ENCODE peak calls at places on chromosomes 2 and 18, in five cellular contexts. W is heart left ventricle, E is IMR-90, Y is psoas muscle, C is keratinocyte. S is an unnamed sample.

GRCh38 chr2:54457326-54458023 is 1.3 kb downstream of the SPTBN1 start:
- DNase-seq in E (no peak), Y (peak), W (peak), C (no peak), S (no peak)

GRCh38 chr2:213316001-213316735 is 31.9 kb downstream of the SPAG16 start:
- DNase-seq in C (no peak), Y (no peak), W (no peak), E (peak), S (peak)

GRCh38 chr2:146821836-146822316 is 1023.0 kb upstream of the ACVR2A start:
- DNase-seq in W (no peak), Y (no peak), E (peak), C (no peak), S (peak)

GRCh38 chr2:232365621-232366321 is 12.8 kb upstream of the ALPP start:
- DNase-seq in Y (peak), W (no peak), E (peak), C (no peak), S (peak)

GRCh38 chr2:204722207-204722606 is 176.9 kb downstream of the PARD3B start:
- DNase-seq in W (no peak), C (no peak), E (no peak), Y (no peak), S (no peak)

GRCh38 chr2:232132179-232132578 is 170.7 kb downstream of the DIS3L2 start:
- DNase-seq in Y (no peak), E (no peak), C (no peak), W (no peak), S (no peak)

GRCh38 chr2:25559148-25559547 is 114.2 kb downstream of the DTNB start:
- DNase-seq in Y (no peak), E (no peak), W (no peak), C (no peak), S (no peak)

GRCh38 chr2:240892361-240892760 is 3.6 kb downstream of the MAB21L4 start:
- DNase-seq in E (no peak), C (no peak), Y (peak), W (peak), S (no peak)

GRCh38 chr2:37925063-37925897 is at the start of gene RMDN2:
- DNase-seq in C (peak), W (peak), E (peak), Y (peak), S (peak)

GRCh38 chr2:138019289-138019688 is 55.0 kb downstream of the HNMT start:
- DNase-seq in E (no peak), Y (no peak), W (no peak), C (no peak), S (no peak)

GRCh38 chr2:218805627-218806026 is 23.7 kb downstream of the CYP27A1 start:
- DNase-seq in W (no peak), Y (no peak), E (peak), C (no peak), S (peak)

GRCh38 chr2:151774506-151774905 is 40.2 kb upstream of the NEB start:
- DNase-seq in C (no peak), W (no peak), E (peak), Y (no peak), S (no peak)

GRCh38 chr2:11411768-11412448 is 54.1 kb downstream of the E2F6 start:
- DNase-seq in C (no peak), Y (no peak), E (peak), W (peak), S (peak)

GRCh38 chr18:57587262-57587661 is 760 bp upstream of the FECH start:
- DNase-seq in Y (no peak), C (no peak), W (no peak), E (no peak), S (no peak)

GRCh38 chr2:4782647-4783046 is 909.5 kb upstream of the SOX11 start:
- DNase-seq in W (no peak), E (no peak), Y (no peak), C (no peak), S (no peak)

GRCh38 chr2:23486676-23487075 is 101.7 kb downstream of the KLHL29 start:
- DNase-seq in C (no peak), Y (peak), E (peak), W (peak), S (peak)

GRCh38 chr2:102187191-102188150 is 648 bp downstream of the IL1RL2 start:
- DNase-seq in Y (peak), W (peak), C (no peak), E (peak), S (peak)

GRCh38 chr18:48227206-48227605 is 182.0 kb downstream of the ZBTB7C start:
- DNase-seq in C (no peak), W (no peak), Y (no peak), E (no peak), S (no peak)

GRCh38 chr2:163774862-163775261 is 39.1 kb upstream of the FIGN start:
- DNase-seq in Y (no peak), E (peak), W (no peak), C (no peak), S (peak)

DNA sequence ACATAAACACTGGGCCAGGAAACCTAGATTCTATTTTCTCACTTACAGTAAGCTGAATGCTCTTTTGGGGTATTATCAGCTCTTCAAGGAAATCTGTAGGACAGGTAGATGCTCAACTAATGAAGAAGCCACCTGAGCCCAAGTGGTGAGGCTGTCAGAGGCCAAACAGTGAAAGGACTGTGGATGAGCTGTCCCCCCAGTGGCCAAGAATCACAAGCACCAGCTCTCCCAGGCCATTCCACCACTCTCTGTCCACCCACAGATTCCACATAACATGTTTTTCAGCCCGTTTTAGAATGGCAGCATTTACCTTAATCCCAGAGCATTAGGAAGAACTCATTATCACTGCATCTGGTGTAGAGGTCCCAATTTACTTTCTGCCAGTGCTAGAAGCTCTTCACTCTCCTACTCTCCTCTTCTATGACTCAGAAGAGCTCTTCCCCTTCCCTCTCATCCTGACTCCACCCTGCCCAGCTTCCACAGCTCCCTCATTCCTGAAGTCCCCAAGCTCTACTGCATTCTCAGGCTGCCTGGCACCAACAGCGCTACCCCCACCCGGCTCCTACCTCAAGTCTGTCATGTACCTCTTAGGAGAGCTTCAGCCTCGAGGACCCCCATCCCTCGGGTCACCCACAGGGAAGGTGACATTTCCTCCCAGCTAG is 43.8 kb upstream of the GORASP2 start:
- DNase-seq in E (no peak), Y (no peak), W (no peak), C (peak), S (no peak)
- TF ChIP-seq CTCF in E (no peak), Y (no peak), W (no peak), C (peak), S (peak)

GRCh38 chr2:190809139-190809764 is 71.4 kb upstream of the GLS start:
- DNase-seq in E (no peak), C (no peak), W (no peak), Y (no peak), S (no peak)

GRCh38 chr2:190812506-190813294 is 67.9 kb upstream of the GLS start:
- DNase-seq in C (no peak), Y (no peak), W (no peak), E (peak), S (peak)

GRCh38 chr2:190809876-190810525 is 70.6 kb upstream of the GLS start:
- DNase-seq in C (no peak), W (no peak), Y (no peak), E (no peak), S (no peak)

GRCh38 chr2:190815223-190815622 is 65.4 kb upstream of the GLS start:
- DNase-seq in C (no peak), Y (no peak), E (no peak), W (no peak), S (no peak)

GRCh38 chr2:190810981-190811587 is 69.5 kb upstream of the GLS start:
- DNase-seq in W (no peak), C (no peak), E (no peak), Y (no peak), S (no peak)
- H3K27ac ChIP-seq in W (no peak), C (no peak), E (no peak), Y (no peak), S (no peak)

GRCh38 chr2:236572482-236572881 is 2.9 kb downstream of the ACKR3 start:
- DNase-seq in C (no peak), Y (peak), W (peak), E (no peak), S (no peak)

GRCh38 chr2:236569593-236569973 is at the start of gene ACKR3:
- DNase-seq in Y (peak), W (peak), E (peak), C (peak), S (peak)

GRCh38 chr2:236570081-236570979 is 705 bp downstream of the ACKR3 start:
- DNase-seq in C (no peak), W (no peak), E (no peak), Y (no peak), S (no peak)

GRCh38 chr2:236568922-236569592 is 568 bp upstream of the ACKR3 start:
- DNase-seq in W (no peak), E (no peak), Y (no peak), C (no peak), S (no peak)

GRCh38 chr2:236571161-236571560 is 1.5 kb downstream of the ACKR3 start:
- DNase-seq in Y (no peak), C (no peak), W (no peak), E (no peak), S (no peak)
- H3K4me3 ChIP-seq in Y (peak), C (no peak), W (peak), E (no peak), S (peak)

GRCh38 chr2:64865073-64865830 is 123.9 kb upstream of the SLC1A4 start:
- DNase-seq in E (peak), C (no peak), Y (peak), W (peak), S (peak)
- TF ChIP-seq CTCF in E (peak), C (peak), Y (peak), W (peak), S (peak)

DNA sequence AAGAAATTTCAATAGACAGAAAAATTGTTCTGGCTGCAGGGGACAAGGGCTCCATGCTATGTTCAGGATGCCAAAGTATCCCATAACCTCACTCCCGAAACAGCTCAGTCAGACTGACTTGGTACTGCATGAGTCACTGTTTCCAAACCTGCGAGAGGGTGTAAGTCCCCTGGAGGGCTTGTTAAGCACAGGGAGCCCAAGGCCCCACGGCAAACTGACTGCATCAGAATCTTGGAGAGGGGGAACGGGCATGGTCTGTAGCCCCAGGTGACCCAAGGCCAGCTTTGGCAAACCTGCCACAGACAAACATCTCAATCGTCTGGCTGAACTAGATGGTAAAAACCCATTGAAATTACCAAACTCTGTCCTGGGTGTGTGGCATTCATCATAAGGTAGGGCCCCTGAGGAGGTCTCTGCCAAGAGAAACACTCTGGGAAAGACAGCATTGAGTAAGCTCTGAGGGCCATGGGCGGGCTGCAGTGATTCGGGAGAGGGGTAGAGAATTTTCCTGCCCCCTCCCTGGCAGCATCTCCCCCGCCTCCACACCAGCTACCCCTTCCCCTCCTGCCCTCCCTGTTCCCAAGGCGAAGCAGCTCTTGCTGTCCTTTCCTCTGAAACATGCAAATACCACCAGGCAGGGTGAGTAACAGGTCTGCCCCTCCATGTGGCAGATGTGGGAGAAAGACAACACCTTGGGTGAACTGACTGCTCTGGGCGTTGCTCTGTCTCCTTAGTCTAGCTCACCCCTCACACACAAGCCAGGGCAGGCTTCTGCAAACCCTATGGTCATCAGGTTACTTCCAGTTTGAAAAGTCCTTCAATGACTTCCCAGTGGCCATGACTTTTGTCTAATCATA is 274.7 kb upstream of the SIX2 start:
- DNase-seq in W (no peak), C (peak), Y (no peak), E (peak), S (peak)
- H3K27ac ChIP-seq in W (no peak), C (no peak), Y (no peak), E (no peak), S (peak)

DNA sequence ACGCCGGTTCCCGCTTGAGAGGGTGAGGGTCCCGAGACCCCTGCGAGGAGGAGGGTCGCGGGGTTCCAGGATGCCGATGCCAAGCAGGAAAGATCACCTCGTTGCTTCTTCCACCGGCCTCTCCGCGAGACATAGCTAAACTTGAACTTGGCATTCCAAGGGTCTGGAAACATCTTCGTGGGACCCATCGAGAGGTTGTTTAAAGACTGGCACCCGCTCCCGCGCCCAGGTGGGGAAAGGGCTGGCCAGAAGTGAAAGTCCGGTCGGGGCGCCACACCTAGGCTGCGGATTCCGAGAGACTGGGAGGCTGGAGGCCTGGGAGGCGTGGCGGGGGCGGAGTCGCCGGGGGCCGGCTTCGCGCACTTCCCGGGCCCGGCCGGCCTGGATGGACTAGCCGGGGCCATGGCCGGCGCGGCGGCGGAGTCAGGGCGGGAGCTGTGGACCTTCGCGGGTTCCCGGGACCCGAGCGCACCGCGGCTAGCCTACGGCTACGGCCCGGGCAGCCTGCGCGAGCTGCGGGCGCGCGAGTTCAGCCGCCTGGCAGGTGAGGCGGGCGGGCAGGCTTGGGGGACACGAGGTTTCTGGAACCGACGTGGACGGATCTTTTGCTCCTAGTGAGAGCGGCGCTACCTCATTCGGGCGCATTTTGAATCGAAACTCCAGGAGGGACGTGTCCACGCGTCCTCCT is at the start of gene MOCOS:
- DNase-seq in E (peak), W (peak), Y (peak), C (no peak), S (peak)
- H3K4me3 ChIP-seq in E (peak), W (peak), Y (peak), C (peak), S (peak)

DNA sequence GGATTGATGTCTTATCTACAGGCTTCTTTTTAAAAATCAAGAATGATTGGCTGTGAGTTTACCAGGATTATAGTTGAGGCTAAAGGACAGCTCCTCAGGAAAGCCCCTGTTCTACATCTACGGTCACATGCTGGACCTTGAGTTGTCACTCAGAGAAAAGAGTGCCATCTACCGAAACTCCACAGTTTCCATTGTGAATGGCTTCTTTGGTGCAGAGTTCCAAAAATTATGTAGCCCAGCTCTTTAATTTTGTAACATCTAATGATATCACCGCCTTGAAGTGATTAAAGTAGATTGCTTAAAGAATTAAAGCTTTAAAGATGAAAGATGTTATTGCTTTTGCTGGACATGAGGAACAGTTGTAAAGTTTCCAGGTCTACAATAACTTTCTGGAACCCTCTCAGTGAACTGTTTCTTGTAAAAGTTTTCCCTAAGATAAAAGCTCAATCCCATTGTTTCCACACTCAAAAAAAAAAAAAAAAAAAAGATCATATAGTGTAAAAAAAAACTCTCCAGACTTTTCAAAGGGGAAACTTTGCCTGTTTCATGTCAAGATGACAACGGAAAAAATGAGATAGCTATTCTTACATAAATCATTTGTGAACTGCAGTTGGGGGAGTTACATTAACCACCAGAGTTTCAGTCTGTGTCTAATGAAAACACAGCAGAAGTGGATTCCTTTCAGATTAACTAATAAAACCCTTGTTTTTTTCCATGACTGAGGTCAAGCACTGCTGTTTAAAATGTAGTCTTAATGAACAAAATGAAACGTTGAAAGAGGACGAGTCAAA is 4.3 kb downstream of the COL3A1 start:
- DNase-seq in E (peak), Y (no peak), C (no peak), W (no peak), S (peak)
- TF ChIP-seq CTCF in E (peak), Y (peak), C (no peak), W (peak), S (peak)

DNA sequence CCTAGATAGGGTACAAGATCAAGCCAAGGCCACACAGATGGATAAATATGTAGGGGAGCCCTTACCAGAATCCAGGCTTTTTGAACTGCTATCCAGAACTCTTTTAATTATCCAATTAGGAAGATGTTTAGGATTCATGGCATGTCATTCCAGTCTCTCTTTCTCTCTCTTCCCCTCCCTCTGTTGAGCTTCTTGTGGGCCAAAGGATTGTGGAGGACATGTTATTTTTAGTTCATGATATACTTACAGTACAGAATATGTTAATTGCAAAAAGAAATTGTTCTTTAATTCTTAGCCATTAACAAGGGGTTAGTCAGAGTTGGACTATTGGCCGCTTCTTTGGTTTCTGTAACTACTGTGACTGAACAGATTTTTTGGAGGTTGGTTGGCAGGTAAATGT is 113.0 kb downstream of the SETBP1 start:
- DNase-seq in E (no peak), W (no peak), C (no peak), Y (no peak), S (no peak)
- H3K27ac ChIP-seq in E (no peak), W (peak), C (no peak), Y (peak), S (no peak)

GRCh38 chr2:73177645-73178255 is 24.6 kb upstream of the NOTO start:
- DNase-seq in C (no peak), E (no peak), W (no peak), Y (peak), S (no peak)
- H3K4me3 ChIP-seq in C (peak), E (no peak), W (peak), Y (peak), S (no peak)

S was measured in brain microvascular endothelial cell.